ENCODE peak calls at places on chromosomes 12 and 14, in seven cellular contexts. M is right lobe of liver, D is neural progenitor cell, F is left ventricle myocardium inferior, R is GM23248, I is tibial artery, B is DND-41. N is an unnamed sample.
A peak's percentile ranks its signal among the peaks of the same experiment; 100 is the strongest.

GRCh38 chr12:79451988-79452387 is 238.8 kb downstream of the PAWR start:
- DNase-seq in M (no peak), D (no peak), F (peak; percentile 38), R (peak; percentile 96), I (peak; percentile 86), B (no peak), N (no peak)

GRCh38 chr14:76117789-76118188 is 33.9 kb upstream of the GPATCH2L start:
- DNase-seq in M (no peak), D (no peak), F (no peak), R (no peak), I (no peak), B (no peak), N (no peak)

GRCh38 chr12:95736631-95737030 is 53.9 kb downstream of the NTN4 start:
- DNase-seq in M (no peak), D (no peak), F (peak; percentile 46), R (peak; percentile 53), I (peak; percentile 77), B (no peak), N (no peak)

GRCh38 chr12:9745191-9745590 is 12.3 kb upstream of the CLECL1 start:
- DNase-seq in M (no peak), D (peak; percentile 10), F (no peak), R (no peak), I (no peak), B (no peak), N (no peak)

GRCh38 chr14:77014004-77014604 is 14.4 kb downstream of the IRF2BPL start:
- DNase-seq in M (no peak), D (peak; percentile 65), F (peak; percentile 75), R (no peak), I (peak; percentile 88), B (no peak), N (no peak)

GRCh38 chr14:54025661-54026060 is 69.0 kb upstream of the BMP4 start:
- DNase-seq in M (peak; percentile 19), D (no peak), F (no peak), R (peak; percentile 24), I (no peak), B (no peak), N (no peak)

GRCh38 chr14:31043379-31043778 is 17.2 kb upstream of the STRN3 start:
- DNase-seq in M (no peak), D (no peak), F (no peak), R (no peak), I (no peak), B (no peak), N (no peak)

GRCh38 chr14:79986251-79986650 is 225.1 kb downstream of the DIO2 start:
- DNase-seq in M (no peak), D (no peak), F (no peak), R (no peak), I (no peak), B (no peak), N (no peak)

GRCh38 chr12:54259194-54260011 is 20.5 kb downstream of the CBX5 start:
- DNase-seq in M (peak; percentile 73), D (peak; percentile 99), F (peak; percentile 60), R (peak; percentile 95), I (peak; percentile 87), B (peak; percentile 64), N (peak; percentile 69)

GRCh38 chr14:98835051-98835824 is 436.8 kb downstream of the BCL11B start:
- DNase-seq in M (no peak), D (no peak), F (no peak), R (no peak), I (no peak), B (no peak), N (no peak)

GRCh38 chr12:48572326-48572725 is 2.5 kb upstream of the LALBA start:
- DNase-seq in M (no peak), D (no peak), F (no peak), R (no peak), I (no peak), B (no peak), N (no peak)

GRCh38 chr14:36020120-36021029 is 156.1 kb downstream of the PTCSC3 start:
- DNase-seq in M (no peak), D (peak; percentile 73), F (no peak), R (no peak), I (no peak), B (no peak), N (no peak)

GRCh38 chr12:95385246-95385645 is 88.7 kb upstream of the METAP2 start:
- DNase-seq in M (no peak), D (peak; percentile 19), F (peak; percentile 17), R (peak; percentile 57), I (peak; percentile 69), B (no peak), N (no peak)

GRCh38 chr14:90114554-90114953 is 52.8 kb downstream of the KCNK13 start:
- DNase-seq in M (no peak), D (peak; percentile 34), F (no peak), R (peak; percentile 21), I (no peak), B (no peak), N (no peak)

GRCh38 chr12:29741342-29742241 is 42.1 kb downstream of the TMTC1 start:
- DNase-seq in M (no peak), D (no peak), F (no peak), R (peak; percentile 75), I (no peak), B (no peak), N (no peak)

GRCh38 chr12:102910137-102910536 is 6.9 kb downstream of the PAH start:
- DNase-seq in M (no peak), D (no peak), F (no peak), R (no peak), I (no peak), B (no peak), N (no peak)

GRCh38 chr14:99524804-99525698 is 43.8 kb downstream of the CCNK start:
- DNase-seq in M (no peak), D (peak; percentile 67), F (peak; percentile 13), R (peak; percentile 78), I (no peak), B (no peak), N (peak; percentile 42)

GRCh38 chr12:104385510-104385909 is 71.2 kb upstream of the CHST11 start:
- DNase-seq in M (no peak), D (no peak), F (no peak), R (no peak), I (no peak), B (no peak), N (no peak)

GRCh38 chr12:12749433-12749832 is 32.3 kb downstream of the CDKN1B start:
- DNase-seq in M (no peak), D (no peak), F (no peak), R (no peak), I (no peak), B (no peak), N (no peak)

GRCh38 chr14:90720832-90721231 is 95.4 kb downstream of the TTC7B start:
- DNase-seq in M (no peak), D (no peak), F (no peak), R (no peak), I (no peak), B (no peak), N (no peak)

GRCh38 chr12:106551410-106551809 is 31.4 kb upstream of the RFX4 start:
- DNase-seq in M (no peak), D (no peak), F (no peak), R (no peak), I (no peak), B (no peak), N (no peak)

GRCh38 chr14:90398841-90399540 is 2.2 kb downstream of the CALM1 start:
- DNase-seq in M (no peak), D (no peak), F (no peak), R (peak; percentile 34), I (no peak), B (no peak), N (no peak)

GRCh38 chr12:51970904-51971646 is 19.6 kb downstream of the ACVR1B start:
- DNase-seq in M (no peak), D (peak; percentile 65), F (no peak), R (peak; percentile 42), I (no peak), B (no peak), N (no peak)

GRCh38 chr14:58919262-58919661 is 269.2 kb upstream of the DAAM1 start:
- DNase-seq in M (no peak), D (peak; percentile 27), F (no peak), R (peak; percentile 42), I (no peak), B (no peak), N (no peak)

GRCh38 chr12:6829532-6830220 is 1.5 kb downstream of the P3H3 start:
- DNase-seq in M (peak; percentile 15), D (peak; percentile 65), F (no peak), R (peak; percentile 44), I (no peak), B (no peak), N (no peak)

GRCh38 chr12:2613674-2614073 is 181.1 kb upstream of the FKBP4 start:
- DNase-seq in M (no peak), D (no peak), F (no peak), R (peak; percentile 99), I (peak; percentile 85), B (no peak), N (no peak)

GRCh38 chr12:82517808-82518207 is 159.5 kb downstream of the METTL25 start:
- DNase-seq in M (no peak), D (no peak), F (no peak), R (no peak), I (no peak), B (no peak), N (no peak)
- H3K4me1 ChIP-seq in M (no peaks in the 10 kb centered on the region), D (no peaks in the 10 kb centered on the region), F (no peaks in the 10 kb centered on the region), R (no peaks in the 10 kb centered on the region), I (no peaks in the 10 kb centered on the region), B (no peaks in the 10 kb centered on the region), N (no peaks in the 10 kb centered on the region)

GRCh38 chr12:26948309-26948708 is 10.0 kb downstream of the FGFR1OP2 start:
- DNase-seq in M (no peak), D (no peak), F (no peak), R (no peak), I (no peak), B (no peak), N (no peak)
- H3K36me3 ChIP-seq in M (no peaks in the 10 kb centered on the region), D (no peaks in the 10 kb centered on the region), F (no peaks in the 10 kb centered on the region), R (no peaks in the 10 kb centered on the region), I (peaks cover 12% of the 10 kb centered on the region), B (peaks cover 4% of the 10 kb centered on the region), N (no peaks in the 10 kb centered on the region)

DNA sequence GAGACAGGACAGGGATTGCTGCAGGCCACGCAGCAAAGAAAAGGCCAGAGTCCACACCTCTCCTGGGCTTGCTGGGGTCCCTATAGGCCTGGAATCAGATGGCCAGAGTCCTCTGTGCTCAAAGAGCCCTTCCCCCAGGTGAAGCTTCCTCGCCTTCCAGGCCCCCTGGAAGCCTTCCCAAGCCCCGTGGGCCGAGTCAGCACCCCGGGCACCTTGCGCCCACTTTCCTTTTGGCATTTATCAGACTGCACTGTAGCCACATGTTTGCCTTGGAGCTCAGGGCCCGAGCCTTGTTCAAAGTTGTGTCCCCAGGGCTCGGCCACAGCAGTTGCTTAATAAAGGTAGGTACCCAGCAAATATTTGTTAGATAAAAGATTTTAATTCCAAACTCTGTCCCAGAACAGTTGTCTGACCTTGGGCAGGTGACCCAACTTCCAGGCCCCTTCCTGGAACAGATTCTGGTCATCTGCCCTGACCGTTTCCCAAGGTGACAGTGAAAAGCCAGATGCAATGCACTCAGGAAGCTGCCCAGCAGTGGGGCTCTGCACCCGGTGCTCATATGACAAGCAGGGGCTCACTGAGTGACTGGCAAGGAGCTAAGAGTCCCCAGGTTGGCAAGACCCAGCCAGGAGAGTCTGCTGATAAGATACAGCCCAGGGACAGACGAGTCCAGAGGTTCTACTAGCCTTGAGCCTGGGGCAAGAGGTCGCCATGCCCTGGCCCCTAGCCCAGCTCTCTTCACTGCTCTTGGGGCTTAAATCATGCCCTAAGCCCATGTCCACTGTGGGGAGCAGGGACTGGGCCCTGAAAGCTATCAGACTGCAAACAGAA is 81.2 kb downstream of the PITPNM2 start:
- DNase-seq in M (peak; percentile 75), D (no peak), F (no peak), R (no peak), I (no peak), B (no peak), N (no peak)
- H3K4me1 ChIP-seq in M (peaks cover 72% of the 10 kb centered on the region), D (peaks cover 14% of the 10 kb centered on the region), F (peaks cover 98% of the 10 kb centered on the region), R (no peaks in the 10 kb centered on the region), I (peaks cover 8% of the 10 kb centered on the region), B (no peaks in the 10 kb centered on the region), N (peaks cover under 1% of the 10 kb centered on the region)

GRCh38 chr12:56212360-56212759 is 9.4 kb downstream of the RNF41 start:
- DNase-seq in M (no peak), D (no peak), F (no peak), R (no peak), I (no peak), B (no peak), N (no peak)
- H3K36me3 ChIP-seq in M (peaks cover 12% of the 10 kb centered on the region), D (peaks cover 4% of the 10 kb centered on the region), F (peaks cover 98% of the 10 kb centered on the region), R (peaks cover 68% of the 10 kb centered on the region), I (peaks cover 95% of the 10 kb centered on the region), B (peaks cover 73% of the 10 kb centered on the region), N (peaks cover 8% of the 10 kb centered on the region)

N was measured in naive thymus-derived CD4-positive, alpha-beta T cell.